ENCODE peak calls at places on chromosomes 7 and 10, in nine cellular contexts. Z is kidney epithelial cell; A is AG08395; K is activated T-helper 9 cell treated with anti-CD3 and anti-CD28 coated beads, Interleukin-2, amount 50 U/mL, for 16 hours; I is stimulated activated CD4-positive, alpha-beta T cell treated with anti-CD3 and anti-CD28 coated beads, Interleukin-1b, Interleukin-23, amount 100 ng/mL, for 24 hours; V is astrocyte of the spinal cord; R is caudate nucleus; N is iris pigment epithelial cell; S is tibial nerve. O is an unnamed sample.

GRCh38 chr10:52438119-52438518 is 124.0 kb downstream of the DKK1 start:
- DNase-seq in V (no peak), R (no peak), Z (no peak), K (no peak), I (no peak), S (no peak), N (peak), A (no peak), O (no peak)

GRCh38 chr7:158468225-158468624 is 119.4 kb downstream of the PTPRN2 start:
- DNase-seq in I (no peak), R (no peak), V (no peak), Z (no peak), N (no peak), S (no peak), A (no peak), K (no peak), O (no peak)

GRCh38 chr7:158275711-158276413 is 311.8 kb downstream of the PTPRN2 start:
- DNase-seq in S (no peak), A (no peak), V (no peak), Z (no peak), I (no peak), R (no peak), K (no peak), N (no peak), O (no peak)

GRCh38 chr10:97713351-97713827 is at the start of gene MARVELD1:
- DNase-seq in Z (no peak), K (no peak), S (peak), R (peak), I (peak), A (peak), V (peak), N (peak), O (peak)

GRCh38 chr10:74913321-74913980 is 87.1 kb downstream of the KAT6B start:
- DNase-seq in K (no peak), V (no peak), N (no peak), Z (no peak), I (no peak), R (no peak), S (no peak), A (no peak), O (no peak)

GRCh38 chr7:21996641-21997040 is 50.9 kb upstream of the CDCA7L start:
- DNase-seq in K (no peak), S (no peak), V (no peak), N (peak), R (no peak), Z (no peak), I (no peak), A (no peak), O (peak)

GRCh38 chr10:76230866-76231257 is 799.4 kb downstream of the LRMDA start:
- DNase-seq in N (no peak), R (no peak), K (no peak), V (no peak), Z (no peak), I (no peak), A (no peak), S (no peak), O (no peak)

GRCh38 chr7:123208793-123209192 is 9.0 kb upstream of the SLC13A1 start:
- DNase-seq in R (no peak), Z (no peak), I (no peak), A (no peak), N (peak), S (no peak), K (no peak), V (no peak), O (peak)

GRCh38 chr7:97018126-97018601 is 6.5 kb downstream of the DLX5 start:
- DNase-seq in S (no peak), V (no peak), I (no peak), A (no peak), R (no peak), K (no peak), Z (no peak), N (no peak), O (no peak)

GRCh38 chr7:96034940-96035727 is 262.8 kb downstream of the DYNC1I1 start:
- DNase-seq in A (no peak), V (no peak), R (no peak), K (no peak), N (no peak), Z (no peak), S (no peak), I (no peak), O (no peak)

GRCh38 chr10:21927601-21928000 is 75.9 kb downstream of the DNAJC1 start:
- DNase-seq in A (no peak), V (peak), K (no peak), N (peak), R (no peak), S (no peak), I (no peak), Z (no peak), O (peak)

GRCh38 chr10:1229116-1229515 is 172.9 kb downstream of the WDR37 start:
- DNase-seq in K (no peak), A (no peak), R (no peak), S (no peak), V (no peak), N (no peak), Z (no peak), I (no peak), O (no peak)

GRCh38 chr7:151856098-151856497 is 20.8 kb downstream of the PRKAG2 start:
- DNase-seq in S (no peak), V (no peak), Z (no peak), N (no peak), K (no peak), R (no peak), I (no peak), A (no peak), O (no peak)

O was measured in fibroblast of villous mesenchyme.